ENCODE peak calls at places on chromosomes 3 and 15, in four cellular contexts. One of them, this sample, is unnamed.

GRCh38 chr3:151976211-151977050 is 103.0 kb downstream of the SUCNR1 start:
- DNase-seq in effector CD4-positive, alpha-beta T cell: no peak
- DNase-seq in G401: no peak
- DNase-seq in tibial artery: no peak
- DNase-seq in this sample: no peak

GRCh38 chr3:52053307-52054304 is 2.8 kb downstream of the DUSP7 start:
- DNase-seq in effector CD4-positive, alpha-beta T cell: no peak
- DNase-seq in G401: no peak
- DNase-seq in tibial artery: peak
- DNase-seq in this sample: peak

GRCh38 chr15:99536422-99537033 is 29.3 kb upstream of the MEF2A start:
- DNase-seq in effector CD4-positive, alpha-beta T cell: no peak
- DNase-seq in G401: peak
- DNase-seq in tibial artery: peak
- DNase-seq in this sample: no peak

GRCh38 chr3:96300743-96301142 is 513.7 kb upstream of the EPHA6 start:
- DNase-seq in effector CD4-positive, alpha-beta T cell: no peak
- DNase-seq in G401: no peak
- DNase-seq in tibial artery: no peak
- DNase-seq in this sample: no peak

GRCh38 chr3:139778884-139779283 is 101.1 kb upstream of the NMNAT3 start:
- DNase-seq in effector CD4-positive, alpha-beta T cell: no peak
- DNase-seq in G401: no peak
- DNase-seq in tibial artery: no peak
- DNase-seq in this sample: no peak

GRCh38 chr3:103158183-103158582 is 723.4 kb downstream of the ZPLD1 start:
- DNase-seq in effector CD4-positive, alpha-beta T cell: no peak
- DNase-seq in G401: no peak
- DNase-seq in tibial artery: no peak
- DNase-seq in this sample: no peak

GRCh38 chr3:161443921-161444457 is 52.6 kb upstream of the OTOL1 start:
- DNase-seq in effector CD4-positive, alpha-beta T cell: no peak
- DNase-seq in G401: no peak
- DNase-seq in tibial artery: no peak
- DNase-seq in this sample: no peak

GRCh38 chr3:4739289-4740236 is 239.7 kb upstream of the BHLHE40 start:
- DNase-seq in effector CD4-positive, alpha-beta T cell: no peak
- DNase-seq in G401: no peak
- DNase-seq in tibial artery: no peak
- DNase-seq in this sample: no peak

GRCh38 chr15:29914441-29915053 is 92.3 kb upstream of the TJP1 start:
- DNase-seq in effector CD4-positive, alpha-beta T cell: no peak
- DNase-seq in G401: peak
- DNase-seq in tibial artery: no peak
- DNase-seq in this sample: no peak

GRCh38 chr15:58077427-58077826 is 11.9 kb upstream of the ALDH1A2 start:
- DNase-seq in effector CD4-positive, alpha-beta T cell: no peak
- DNase-seq in G401: no peak
- DNase-seq in tibial artery: no peak
- DNase-seq in this sample: no peak

GRCh38 chr15:81000144-81000625 is 538 bp upstream of the TLNRD1 start:
- DNase-seq in effector CD4-positive, alpha-beta T cell: no peak
- DNase-seq in G401: peak
- DNase-seq in tibial artery: no peak
- DNase-seq in this sample: no peak

GRCh38 chr3:10292505-10293419 is at the start of gene GHRL:
- DNase-seq in effector CD4-positive, alpha-beta T cell: no peak
- DNase-seq in G401: no peak
- DNase-seq in tibial artery: no peak
- DNase-seq in this sample: no peak

GRCh38 chr15:96052572-96053038 is 277.9 kb upstream of the NR2F2 start:
- DNase-seq in effector CD4-positive, alpha-beta T cell: no peak
- DNase-seq in G401: no peak
- DNase-seq in tibial artery: no peak
- DNase-seq in this sample: no peak

GRCh38 chr15:92638291-92638708 is 17.3 kb downstream of the FAM174B start:
- DNase-seq in effector CD4-positive, alpha-beta T cell: no peak
- DNase-seq in G401: no peak
- DNase-seq in tibial artery: no peak
- DNase-seq in this sample: no peak